ENCODE peak calls at places on chromosomes 11 and 22, in four cellular contexts. Y is heart left ventricle, R is cardiac muscle cell, H is ovary. D is an unnamed sample. For H3K36me3, the result is how much of the 10 kb centered on the place peaks cover.

GRCh38 chr22:40922484-40923303 is 28.5 kb upstream of the RBX1 start:
- DNase-seq in H (no peak), Y (peak), R (peak), D (peak)

GRCh38 chr11:31803813-31804438 is 7.2 kb downstream of the PAX6 start:
- DNase-seq in R (no peak), Y (no peak), H (no peak), D (no peak)

GRCh38 chr22:44546686-44547310 is 48.8 kb upstream of the RTL6 start:
- DNase-seq in H (no peak), Y (no peak), R (no peak), D (no peak)

GRCh38 chr22:24588370-24588755 is 4.5 kb downstream of the LRRC75B start:
- DNase-seq in Y (no peak), R (peak), H (peak), D (no peak)

GRCh38 chr22:30566125-30566524 is 8.3 kb downstream of the GAL3ST1 start:
- DNase-seq in Y (no peak), R (no peak), H (no peak), D (no peak)

GRCh38 chr22:39468487-39469325 is 11.9 kb downstream of the MGAT3 start:
- DNase-seq in H (no peak), Y (no peak), R (no peak), D (no peak)

GRCh38 chr22:37894939-37895670 is 11.0 kb upstream of the MICALL1 start:
- DNase-seq in Y (no peak), H (no peak), R (no peak), D (no peak)

GRCh38 chr22:43471606-43472135 is 59.9 kb downstream of the MPPED1 start:
- DNase-seq in Y (no peak), H (no peak), R (no peak), D (no peak)

GRCh38 chr22:36081023-36081431 is 52.4 kb upstream of the RBFOX2 start:
- DNase-seq in H (no peak), Y (no peak), R (peak), D (peak)

GRCh38 chr11:2154889-2155288 is 6.1 kb downstream of the INS start:
- DNase-seq in R (no peak), H (no peak), Y (no peak), D (no peak)
- H3K4me3 ChIP-seq in R (no peak), H (no peak), Y (no peak), D (no peak)

GRCh38 chr22:21685164-21685513 is 19.3 kb downstream of the PPIL2 start:
- DNase-seq in H (no peak), Y (no peak), R (no peak), D (no peak)

GRCh38 chr22:21682385-21683175 is 16.8 kb downstream of the PPIL2 start:
- DNase-seq in H (no peak), Y (no peak), R (no peak), D (no peak)

GRCh38 chr22:21681566-21682370 is 16.0 kb downstream of the PPIL2 start:
- DNase-seq in Y (no peak), H (no peak), R (no peak), D (no peak)

GRCh38 chr22:21684492-21685163 is 18.8 kb downstream of the PPIL2 start:
- DNase-seq in Y (no peak), R (no peak), H (no peak), D (no peak)

GRCh38 chr22:21683401-21683811 is 17.6 kb downstream of the PPIL2 start:
- DNase-seq in Y (no peak), H (no peak), R (no peak), D (no peak)
- H3K36me3 ChIP-seq in Y (half or more), H (under half), R (under half), D (under half)

DNA sequence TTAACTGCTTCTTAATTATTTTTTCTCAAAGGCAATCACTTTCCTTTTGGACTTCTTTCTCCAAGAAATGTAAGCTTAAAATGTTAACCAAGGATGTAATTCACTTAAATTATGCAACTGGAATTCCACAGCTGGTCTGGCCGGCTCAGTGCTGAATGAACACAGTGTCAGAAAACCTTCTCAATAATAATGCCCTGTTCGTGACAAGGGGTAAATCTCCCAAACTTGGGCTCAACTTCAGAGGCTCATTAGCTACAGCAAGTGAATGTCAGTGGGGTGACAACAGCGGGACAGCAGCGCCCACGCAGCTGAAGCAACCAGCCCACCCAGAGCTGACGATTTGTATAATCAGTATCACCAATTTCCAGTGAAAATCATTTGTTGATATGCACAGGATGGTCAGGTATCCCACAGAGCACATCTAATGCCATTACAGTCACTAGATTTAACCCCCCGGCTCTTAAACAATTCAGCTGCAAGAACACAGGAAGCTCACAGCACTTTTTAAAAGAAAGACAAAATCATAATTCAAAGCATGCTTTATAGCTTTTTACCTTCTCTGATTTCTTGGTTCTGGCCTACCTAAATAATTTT is 704.8 kb downstream of the DLG2 start:
- DNase-seq in H (no peak), Y (no peak), R (no peak), D (no peak)
- H3K4me3 ChIP-seq in H (no peak), Y (peak), R (peak), D (no peak)

GRCh38 chr11:82185925-82186324 is 547.7 kb downstream of the FAM181B start:
- DNase-seq in R (no peak), H (no peak), Y (no peak), D (no peak)
- H3K36me3 ChIP-seq in R (under half), H (under half), Y (under half), D (under half)